ENCODE peak calls at places on chromosomes 2 and 18, in nine cellular contexts. S, X, I, W, V, U, T, O and L are unnamed samples.

GRCh38 chr18:71371951-71372605 is 1083.2 kb downstream of the SOCS6 start:
- DNase-seq in I (no peak), O (no peak), S (no peak), W (no peak), U (no peak), X (no peak), V (no peak), T (no peak), L (no peak)

GRCh38 chr2:47301277-47301618 is 101.7 kb upstream of the MSH2 start:
- DNase-seq in V (no peak), S (no peak), I (no peak), O (no peak), T (no peak), U (no peak), X (no peak), W (no peak), L (no peak)

GRCh38 chr2:200586644-200586975 is 796 bp downstream of the AOX1 start:
- DNase-seq in X (no peak), V (no peak), I (no peak), T (no peak), U (no peak), S (no peak), O (no peak), W (no peak), L (no peak)

GRCh38 chr18:63220903-63221302 is 98.7 kb downstream of the BCL2 start:
- DNase-seq in W (no peak), O (no peak), V (no peak), S (no peak), T (no peak), X (no peak), U (no peak), I (no peak), L (no peak)

GRCh38 chr2:119531292-119531691 is 7.0 kb upstream of the SCTR start:
- DNase-seq in I (no peak), O (no peak), X (no peak), T (no peak), V (no peak), S (peak), W (no peak), U (no peak), L (no peak)

GRCh38 chr18:68837665-68838390 is 39.9 kb downstream of the CCDC102B start:
- DNase-seq in X (no peak), T (no peak), O (no peak), U (no peak), S (no peak), W (no peak), I (no peak), V (no peak), L (no peak)

GRCh38 chr2:30267576-30267975 is 36.2 kb downstream of the LBH start:
- DNase-seq in V (no peak), S (no peak), U (no peak), T (no peak), X (no peak), O (no peak), W (no peak), I (no peak), L (no peak)

GRCh38 chr2:121244616-121245015 is 40.4 kb downstream of the TFCP2L1 start:
- DNase-seq in X (no peak), U (no peak), W (no peak), V (no peak), I (no peak), S (no peak), T (no peak), O (no peak), L (no peak)

DNA sequence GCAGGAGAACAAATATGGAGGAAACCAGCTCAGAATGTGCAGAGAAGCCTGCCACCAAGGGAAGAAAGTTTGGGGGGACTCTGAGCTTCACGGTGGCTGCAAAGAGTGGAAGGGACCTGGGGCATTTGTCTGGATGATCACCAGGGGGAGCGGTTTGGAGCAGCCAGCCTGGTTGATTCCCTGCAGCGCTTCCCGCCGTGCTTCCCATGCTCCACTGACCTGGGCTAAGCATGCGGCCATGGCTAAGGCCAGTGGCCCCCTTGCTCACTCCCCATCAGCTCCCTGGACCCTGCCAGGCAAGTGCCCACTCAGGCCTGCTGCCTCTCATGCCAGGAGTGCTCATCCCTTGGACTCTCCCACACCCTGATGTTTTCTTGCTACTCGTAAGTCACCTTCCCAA is 27.0 kb downstream of the NTSR2 start:
- DNase-seq in V (no peak), T (no peak), I (no peak), U (no peak), O (no peak), X (no peak), S (no peak), W (no peak), L (no peak)
- TF ChIP-seq CTCF in V (no peak), T (no peak), I (no peak), U (no peak), O (no peak), X (no peak), S (no peak), W (no peak), L (no peak)

DNA sequence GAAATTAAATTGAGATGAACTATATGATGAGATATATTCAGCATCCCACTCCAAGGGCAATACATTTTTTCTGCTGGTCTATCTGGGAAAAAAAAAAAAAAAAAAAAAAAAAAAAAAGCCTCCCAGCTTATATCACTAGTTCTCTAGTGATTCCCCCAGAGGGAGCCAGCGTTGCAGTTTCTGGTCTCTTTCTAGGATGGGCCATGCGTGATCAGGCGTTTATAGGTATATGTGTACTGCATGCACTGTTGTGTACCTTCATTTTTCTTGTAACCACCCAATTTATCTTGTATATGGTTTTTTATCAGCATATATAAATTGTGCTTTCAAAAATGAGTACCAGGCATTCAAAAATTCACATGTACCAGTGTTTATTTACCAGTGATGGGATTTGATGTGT is 35.1 kb downstream of the DCDC2C start:
- DNase-seq in V (no peak), O (no peak), I (no peak), U (no peak), S (peak), W (no peak), T (no peak), X (no peak), L (peak)
- TF ChIP-seq CTCF in V (no peak), O (no peak), I (no peak), U (no peak), S (peak), W (no peak), T (peak), X (no peak), L (peak)

DNA sequence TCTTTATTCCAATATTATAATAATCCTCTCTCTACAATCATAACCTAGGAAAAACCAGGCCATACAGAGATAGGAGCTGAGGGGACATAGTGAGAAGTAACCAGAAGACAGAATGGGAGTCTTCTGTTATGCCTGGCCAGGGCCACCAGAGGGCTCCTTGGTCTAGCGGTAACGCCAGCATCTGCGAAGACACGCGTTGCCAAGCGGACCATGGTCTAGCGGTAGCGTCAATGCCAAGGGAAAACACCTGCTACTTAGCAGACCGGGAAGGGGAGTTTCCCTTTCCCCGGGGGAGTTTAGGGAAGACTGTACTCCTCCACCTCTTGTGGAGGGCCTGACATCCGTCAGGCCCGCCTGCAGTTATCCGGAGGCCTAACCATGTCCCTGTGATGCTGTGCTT is 36.6 kb downstream of the ARL6IP6 start:
- DNase-seq in O (no peak), W (no peak), T (no peak), X (peak), U (no peak), I (peak), S (peak), V (no peak), L (no peak)
- TF ChIP-seq CTCF in O (no peak), W (no peak), T (peak), X (no peak), U (peak), I (peak), S (peak), V (no peak), L (peak)

GRCh38 chr2:74261204-74261864 is 62.9 kb downstream of the MTHFD2 start:
- DNase-seq in W (no peak), S (peak), X (peak), V (no peak), U (peak), I (peak), O (peak), T (peak), L (peak)

GRCh38 chr2:74264281-74264680 is 65.9 kb downstream of the MTHFD2 start:
- DNase-seq in V (no peak), T (no peak), W (no peak), S (no peak), X (no peak), I (no peak), U (no peak), O (no peak), L (no peak)

GRCh38 chr2:74262681-74263080 is 64.3 kb downstream of the MTHFD2 start:
- DNase-seq in W (no peak), T (no peak), U (no peak), S (no peak), V (no peak), X (no peak), O (no peak), I (no peak), L (no peak)

GRCh38 chr2:74269667-74270066 is 71.3 kb downstream of the MTHFD2 start:
- DNase-seq in W (no peak), V (no peak), S (no peak), X (no peak), O (no peak), I (no peak), T (no peak), U (no peak), L (no peak)

DNA sequence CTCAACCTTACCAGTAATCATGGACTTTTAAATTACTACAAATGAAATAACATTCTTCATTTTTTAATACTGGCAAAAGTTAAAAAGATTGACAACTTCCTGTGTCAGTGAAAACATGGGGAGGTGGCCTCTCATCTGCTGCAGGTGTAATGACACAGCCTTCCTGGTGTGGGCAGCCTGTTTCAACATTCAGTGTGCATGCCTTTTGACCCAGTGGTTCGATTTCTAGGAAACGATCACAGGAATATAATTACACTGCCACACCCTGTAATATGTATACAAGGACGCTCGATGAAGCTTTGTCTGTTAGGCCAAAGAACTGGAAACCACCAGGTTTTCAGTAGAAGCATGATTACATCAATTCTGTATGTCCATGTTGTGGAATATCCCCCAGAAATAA is 68.7 kb downstream of the MTHFD2 start:
- DNase-seq in O (peak), V (no peak), I (no peak), S (no peak), T (peak), U (no peak), W (no peak), X (peak), L (no peak)
- TF ChIP-seq CTCF in O (peak), V (peak), I (no peak), S (no peak), T (peak), U (peak), W (no peak), X (peak), L (peak)

GRCh38 chr18:34976534-34976898 is 64.7 kb upstream of the MAPRE2 start:
- DNase-seq in I (no peak), U (no peak), S (no peak), W (no peak), T (no peak), O (no peak), V (no peak), X (no peak), L (no peak)

GRCh38 chr18:34976899-34977786 is 64.1 kb upstream of the MAPRE2 start:
- DNase-seq in V (peak), U (peak), T (peak), W (peak), O (peak), I (no peak), S (peak), X (peak), L (peak)

GRCh38 chr18:34978533-34978893 is 62.7 kb upstream of the MAPRE2 start:
- DNase-seq in S (no peak), V (no peak), W (no peak), T (no peak), O (no peak), I (peak), U (no peak), X (no peak), L (no peak)

GRCh38 chr18:34978953-34979608 is 62.1 kb upstream of the MAPRE2 start:
- DNase-seq in W (peak), V (peak), U (peak), T (peak), I (peak), X (peak), O (peak), S (peak), L (no peak)

GRCh38 chr18:34977787-34978532 is 63.3 kb upstream of the MAPRE2 start:
- DNase-seq in V (peak), T (peak), I (peak), U (peak), S (no peak), W (peak), X (peak), O (peak), L (no peak)
- TF ChIP-seq CTCF in V (no peak), T (no peak), I (no peak), U (no peak), S (no peak), W (no peak), X (no peak), O (no peak), L (no peak)

DNA sequence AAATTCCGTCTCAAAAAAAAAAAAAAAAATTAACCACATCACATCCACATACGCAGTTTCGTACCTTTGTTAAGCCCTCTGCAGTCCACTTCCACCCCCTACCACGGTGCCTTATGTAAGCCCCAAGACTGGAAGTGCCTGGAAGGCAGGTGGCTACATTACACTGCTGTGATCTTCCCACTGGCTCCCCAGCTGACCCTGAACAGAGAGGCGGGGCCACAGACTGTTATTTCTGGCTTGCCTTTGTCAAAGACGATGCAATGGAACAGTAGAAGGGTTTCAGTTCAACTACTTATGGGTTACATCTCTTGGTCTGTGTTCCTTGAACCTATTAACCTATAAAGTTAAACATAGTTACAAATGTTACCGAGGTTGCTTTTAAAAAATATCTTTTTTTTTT is 15.7 kb upstream of the COX7A2L start:
- DNase-seq in W (no peak), T (no peak), V (no peak), O (no peak), X (no peak), U (no peak), I (no peak), S (no peak), L (no peak)
- TF ChIP-seq CTCF in W (no peak), T (no peak), V (no peak), O (no peak), X (no peak), U (no peak), I (no peak), S (no peak), L (no peak)